ENCODE peak calls at places on chromosome 2, in eight cellular contexts. One of them, this sample, is unnamed.

GRCh38 chr2:101003278-101003775 is 1.2 kb downstream of the RPL31 start:
- DNase-seq in fibroblast of the aortic adventitia: no peak
- DNase-seq in NCI-H748 treated with DMSO at 0.1 percent for 48 hours: no peak
- DNase-seq in colonic mucosa: no peak
- DNase-seq in A172: no peak
- DNase-seq in iris pigment epithelial cell: no peak
- DNase-seq in HTR-8/SVneo: no peak
- DNase-seq in AG09319: no peak
- DNase-seq in this sample: no peak

GRCh38 chr2:218397502-218398436 is 1.9 kb upstream of the CTDSP1 start:
- DNase-seq in fibroblast of the aortic adventitia: peak
- DNase-seq in NCI-H748 treated with DMSO at 0.1 percent for 48 hours: peak
- DNase-seq in colonic mucosa: peak
- DNase-seq in A172: peak
- DNase-seq in iris pigment epithelial cell: peak
- DNase-seq in HTR-8/SVneo: peak
- DNase-seq in AG09319: no peak
- DNase-seq in this sample: peak

GRCh38 chr2:46985512-46985911 is 69.9 kb upstream of the MCFD2 start:
- DNase-seq in fibroblast of the aortic adventitia: no peak
- DNase-seq in NCI-H748 treated with DMSO at 0.1 percent for 48 hours: no peak
- DNase-seq in colonic mucosa: no peak
- DNase-seq in A172: peak
- DNase-seq in iris pigment epithelial cell: peak
- DNase-seq in HTR-8/SVneo: no peak
- DNase-seq in AG09319: no peak
- DNase-seq in this sample: no peak

GRCh38 chr2:195445639-195446038 is 211.4 kb upstream of the SLC39A10 start:
- DNase-seq in fibroblast of the aortic adventitia: no peak
- DNase-seq in NCI-H748 treated with DMSO at 0.1 percent for 48 hours: no peak
- DNase-seq in colonic mucosa: no peak
- DNase-seq in A172: peak
- DNase-seq in iris pigment epithelial cell: peak
- DNase-seq in HTR-8/SVneo: no peak
- DNase-seq in AG09319: no peak
- DNase-seq in this sample: no peak

GRCh38 chr2:225025917-225026571 is 16.2 kb downstream of the DOCK10 start:
- DNase-seq in fibroblast of the aortic adventitia: peak
- DNase-seq in NCI-H748 treated with DMSO at 0.1 percent for 48 hours: no peak
- DNase-seq in colonic mucosa: no peak
- DNase-seq in A172: peak
- DNase-seq in iris pigment epithelial cell: peak
- DNase-seq in HTR-8/SVneo: peak
- DNase-seq in AG09319: peak
- DNase-seq in this sample: no peak

GRCh38 chr2:97657986-97658690 is 5.7 kb downstream of the ACTR1B start:
- DNase-seq in fibroblast of the aortic adventitia: no peak
- DNase-seq in NCI-H748 treated with DMSO at 0.1 percent for 48 hours: no peak
- DNase-seq in colonic mucosa: no peak
- DNase-seq in A172: no peak
- DNase-seq in iris pigment epithelial cell: no peak
- DNase-seq in HTR-8/SVneo: no peak
- DNase-seq in AG09319: no peak
- DNase-seq in this sample: no peak

GRCh38 chr2:188078544-188078943 is 213.1 kb upstream of the GULP1 start:
- DNase-seq in fibroblast of the aortic adventitia: no peak
- DNase-seq in NCI-H748 treated with DMSO at 0.1 percent for 48 hours: no peak
- DNase-seq in colonic mucosa: no peak
- DNase-seq in A172: no peak
- DNase-seq in iris pigment epithelial cell: no peak
- DNase-seq in HTR-8/SVneo: no peak
- DNase-seq in AG09319: no peak
- DNase-seq in this sample: peak

GRCh38 chr2:127410871-127411396 is 7.3 kb upstream of the PROC start:
- DNase-seq in fibroblast of the aortic adventitia: peak
- DNase-seq in NCI-H748 treated with DMSO at 0.1 percent for 48 hours: no peak
- DNase-seq in colonic mucosa: no peak
- DNase-seq in A172: peak
- DNase-seq in iris pigment epithelial cell: peak
- DNase-seq in HTR-8/SVneo: no peak
- DNase-seq in AG09319: peak
- DNase-seq in this sample: no peak

GRCh38 chr2:38075436-38076249 is at the start of gene CYP1B1:
- DNase-seq in fibroblast of the aortic adventitia: no peak
- DNase-seq in NCI-H748 treated with DMSO at 0.1 percent for 48 hours: no peak
- DNase-seq in colonic mucosa: peak
- DNase-seq in A172: no peak
- DNase-seq in iris pigment epithelial cell: peak
- DNase-seq in HTR-8/SVneo: no peak
- DNase-seq in AG09319: no peak
- DNase-seq in this sample: peak

GRCh38 chr2:120817136-120817955 is 81.7 kb downstream of the GLI2 start:
- DNase-seq in fibroblast of the aortic adventitia: no peak
- DNase-seq in NCI-H748 treated with DMSO at 0.1 percent for 48 hours: no peak
- DNase-seq in colonic mucosa: no peak
- DNase-seq in A172: no peak
- DNase-seq in iris pigment epithelial cell: no peak
- DNase-seq in HTR-8/SVneo: no peak
- DNase-seq in AG09319: no peak
- DNase-seq in this sample: no peak

GRCh38 chr2:54228945-54229344 is 27.1 kb downstream of the TSPYL6 start:
- DNase-seq in fibroblast of the aortic adventitia: peak
- DNase-seq in NCI-H748 treated with DMSO at 0.1 percent for 48 hours: no peak
- DNase-seq in colonic mucosa: no peak
- DNase-seq in A172: no peak
- DNase-seq in iris pigment epithelial cell: no peak
- DNase-seq in HTR-8/SVneo: no peak
- DNase-seq in AG09319: no peak
- DNase-seq in this sample: no peak

GRCh38 chr2:218719457-218719856 is 8.8 kb downstream of the TTLL4 start:
- DNase-seq in fibroblast of the aortic adventitia: no peak
- DNase-seq in NCI-H748 treated with DMSO at 0.1 percent for 48 hours: no peak
- DNase-seq in colonic mucosa: no peak
- DNase-seq in A172: no peak
- DNase-seq in iris pigment epithelial cell: no peak
- DNase-seq in HTR-8/SVneo: no peak
- DNase-seq in AG09319: no peak
- DNase-seq in this sample: no peak

GRCh38 chr2:237558918-237559645 is 7.3 kb upstream of the PRLH start:
- DNase-seq in fibroblast of the aortic adventitia: peak
- DNase-seq in NCI-H748 treated with DMSO at 0.1 percent for 48 hours: peak
- DNase-seq in colonic mucosa: peak
- DNase-seq in A172: peak
- DNase-seq in iris pigment epithelial cell: peak
- DNase-seq in HTR-8/SVneo: no peak
- DNase-seq in AG09319: peak
- DNase-seq in this sample: peak

GRCh38 chr2:33210626-33211025 is 263.9 kb downstream of the LTBP1 start:
- DNase-seq in fibroblast of the aortic adventitia: peak
- DNase-seq in NCI-H748 treated with DMSO at 0.1 percent for 48 hours: no peak
- DNase-seq in colonic mucosa: no peak
- DNase-seq in A172: peak
- DNase-seq in iris pigment epithelial cell: peak
- DNase-seq in HTR-8/SVneo: peak
- DNase-seq in AG09319: peak
- DNase-seq in this sample: no peak

GRCh38 chr2:196925768-196926561 is 542 bp downstream of the PGAP1 start:
- DNase-seq in fibroblast of the aortic adventitia: peak
- DNase-seq in NCI-H748 treated with DMSO at 0.1 percent for 48 hours: peak
- DNase-seq in colonic mucosa: peak
- DNase-seq in A172: peak
- DNase-seq in iris pigment epithelial cell: peak
- DNase-seq in HTR-8/SVneo: peak
- DNase-seq in AG09319: no peak
- DNase-seq in this sample: peak

GRCh38 chr2:111905990-111906735 is 7.8 kb downstream of the MERTK start:
- DNase-seq in fibroblast of the aortic adventitia: no peak
- DNase-seq in NCI-H748 treated with DMSO at 0.1 percent for 48 hours: no peak
- DNase-seq in colonic mucosa: no peak
- DNase-seq in A172: peak
- DNase-seq in iris pigment epithelial cell: peak
- DNase-seq in HTR-8/SVneo: no peak
- DNase-seq in AG09319: no peak
- DNase-seq in this sample: no peak

GRCh38 chr2:234269769-234270204 is 219.3 kb downstream of the SPP2 start:
- DNase-seq in fibroblast of the aortic adventitia: peak
- DNase-seq in NCI-H748 treated with DMSO at 0.1 percent for 48 hours: no peak
- DNase-seq in colonic mucosa: no peak
- DNase-seq in A172: peak
- DNase-seq in iris pigment epithelial cell: peak
- DNase-seq in HTR-8/SVneo: no peak
- DNase-seq in AG09319: no peak
- DNase-seq in this sample: no peak

GRCh38 chr2:158923180-158923594 is 45.3 kb upstream of the TANC1 start:
- DNase-seq in fibroblast of the aortic adventitia: peak
- DNase-seq in NCI-H748 treated with DMSO at 0.1 percent for 48 hours: no peak
- DNase-seq in colonic mucosa: no peak
- DNase-seq in A172: peak
- DNase-seq in iris pigment epithelial cell: peak
- DNase-seq in HTR-8/SVneo: peak
- DNase-seq in AG09319: no peak
- DNase-seq in this sample: peak

GRCh38 chr2:27708666-27709065 is 45.0 kb downstream of the SLC4A1AP start:
- DNase-seq in fibroblast of the aortic adventitia: peak
- DNase-seq in NCI-H748 treated with DMSO at 0.1 percent for 48 hours: no peak
- DNase-seq in colonic mucosa: no peak
- DNase-seq in A172: no peak
- DNase-seq in iris pigment epithelial cell: no peak
- DNase-seq in HTR-8/SVneo: no peak
- DNase-seq in AG09319: no peak
- DNase-seq in this sample: no peak

GRCh38 chr2:106336740-106337139 is 131.5 kb downstream of the RGPD3 start:
- DNase-seq in fibroblast of the aortic adventitia: no peak
- DNase-seq in NCI-H748 treated with DMSO at 0.1 percent for 48 hours: no peak
- DNase-seq in colonic mucosa: no peak
- DNase-seq in A172: no peak
- DNase-seq in iris pigment epithelial cell: no peak
- DNase-seq in HTR-8/SVneo: no peak
- DNase-seq in AG09319: no peak
- DNase-seq in this sample: peak

GRCh38 chr2:85792783-85793441 is 39.1 kb downstream of the ATOH8 start:
- DNase-seq in fibroblast of the aortic adventitia: peak
- DNase-seq in NCI-H748 treated with DMSO at 0.1 percent for 48 hours: no peak
- DNase-seq in colonic mucosa: no peak
- DNase-seq in A172: peak
- DNase-seq in iris pigment epithelial cell: peak
- DNase-seq in HTR-8/SVneo: peak
- DNase-seq in AG09319: no peak
- DNase-seq in this sample: no peak

GRCh38 chr2:153110477-153110876 is 368.1 kb downstream of the RPRM start:
- DNase-seq in fibroblast of the aortic adventitia: no peak
- DNase-seq in NCI-H748 treated with DMSO at 0.1 percent for 48 hours: no peak
- DNase-seq in colonic mucosa: no peak
- DNase-seq in A172: no peak
- DNase-seq in iris pigment epithelial cell: no peak
- DNase-seq in HTR-8/SVneo: no peak
- DNase-seq in AG09319: no peak
- DNase-seq in this sample: no peak

GRCh38 chr2:1572638-1573037 is 159.4 kb downstream of the TPO start:
- DNase-seq in fibroblast of the aortic adventitia: peak
- DNase-seq in NCI-H748 treated with DMSO at 0.1 percent for 48 hours: no peak
- DNase-seq in colonic mucosa: no peak
- DNase-seq in A172: no peak
- DNase-seq in iris pigment epithelial cell: no peak
- DNase-seq in HTR-8/SVneo: peak
- DNase-seq in AG09319: no peak
- DNase-seq in this sample: no peak

GRCh38 chr2:15038373-15039364 is 406.2 kb downstream of the LRATD1 start:
- DNase-seq in fibroblast of the aortic adventitia: no peak
- DNase-seq in NCI-H748 treated with DMSO at 0.1 percent for 48 hours: no peak
- DNase-seq in colonic mucosa: no peak
- DNase-seq in A172: no peak
- DNase-seq in iris pigment epithelial cell: no peak
- DNase-seq in HTR-8/SVneo: no peak
- DNase-seq in AG09319: no peak
- DNase-seq in this sample: no peak

GRCh38 chr2:200567932-200568331 is 17.9 kb upstream of the AOX1 start:
- DNase-seq in fibroblast of the aortic adventitia: no peak
- DNase-seq in NCI-H748 treated with DMSO at 0.1 percent for 48 hours: no peak
- DNase-seq in colonic mucosa: no peak
- DNase-seq in A172: no peak
- DNase-seq in iris pigment epithelial cell: no peak
- DNase-seq in HTR-8/SVneo: no peak
- DNase-seq in AG09319: no peak
- DNase-seq in this sample: no peak

GRCh38 chr2:111042261-111042660 is 78.5 kb upstream of the BCL2L11 start:
- DNase-seq in fibroblast of the aortic adventitia: no peak
- DNase-seq in NCI-H748 treated with DMSO at 0.1 percent for 48 hours: no peak
- DNase-seq in colonic mucosa: peak
- DNase-seq in A172: no peak
- DNase-seq in iris pigment epithelial cell: no peak
- DNase-seq in HTR-8/SVneo: no peak
- DNase-seq in AG09319: no peak
- DNase-seq in this sample: no peak

GRCh38 chr2:234985608-234986115 is 33.8 kb downstream of the SH3BP4 start:
- DNase-seq in fibroblast of the aortic adventitia: no peak
- DNase-seq in NCI-H748 treated with DMSO at 0.1 percent for 48 hours: no peak
- DNase-seq in colonic mucosa: no peak
- DNase-seq in A172: no peak
- DNase-seq in iris pigment epithelial cell: no peak
- DNase-seq in HTR-8/SVneo: no peak
- DNase-seq in AG09319: no peak
- DNase-seq in this sample: no peak

GRCh38 chr2:158214431-158214830 is 112.8 kb downstream of the UPP2 start:
- DNase-seq in fibroblast of the aortic adventitia: no peak
- DNase-seq in NCI-H748 treated with DMSO at 0.1 percent for 48 hours: peak
- DNase-seq in colonic mucosa: no peak
- DNase-seq in A172: peak
- DNase-seq in iris pigment epithelial cell: peak
- DNase-seq in HTR-8/SVneo: peak
- DNase-seq in AG09319: no peak
- DNase-seq in this sample: peak

GRCh38 chr2:69453475-69454129 is 16.4 kb upstream of the NFU1 start:
- DNase-seq in fibroblast of the aortic adventitia: no peak
- DNase-seq in NCI-H748 treated with DMSO at 0.1 percent for 48 hours: no peak
- DNase-seq in colonic mucosa: no peak
- DNase-seq in A172: no peak
- DNase-seq in iris pigment epithelial cell: peak
- DNase-seq in HTR-8/SVneo: no peak
- DNase-seq in AG09319: no peak
- DNase-seq in this sample: no peak

GRCh38 chr2:201151127-201152074 is 31.5 kb upstream of the CASP10 start:
- DNase-seq in fibroblast of the aortic adventitia: peak
- DNase-seq in NCI-H748 treated with DMSO at 0.1 percent for 48 hours: no peak
- DNase-seq in colonic mucosa: no peak
- DNase-seq in A172: peak
- DNase-seq in iris pigment epithelial cell: peak
- DNase-seq in HTR-8/SVneo: peak
- DNase-seq in AG09319: no peak
- DNase-seq in this sample: no peak

GRCh38 chr2:100929142-100929541 is 72.9 kb upstream of the RPL31 start:
- DNase-seq in fibroblast of the aortic adventitia: peak
- DNase-seq in NCI-H748 treated with DMSO at 0.1 percent for 48 hours: no peak
- DNase-seq in colonic mucosa: no peak
- DNase-seq in A172: no peak
- DNase-seq in iris pigment epithelial cell: no peak
- DNase-seq in HTR-8/SVneo: no peak
- DNase-seq in AG09319: no peak
- DNase-seq in this sample: no peak

GRCh38 chr2:88192613-88193012 is 22.5 kb downstream of the THNSL2 start:
- DNase-seq in fibroblast of the aortic adventitia: no peak
- DNase-seq in NCI-H748 treated with DMSO at 0.1 percent for 48 hours: no peak
- DNase-seq in colonic mucosa: no peak
- DNase-seq in A172: no peak
- DNase-seq in iris pigment epithelial cell: no peak
- DNase-seq in HTR-8/SVneo: no peak
- DNase-seq in AG09319: no peak
- DNase-seq in this sample: no peak

GRCh38 chr2:15311201-15311882 is 249.8 kb downstream of the NBAS start:
- DNase-seq in fibroblast of the aortic adventitia: no peak
- DNase-seq in NCI-H748 treated with DMSO at 0.1 percent for 48 hours: no peak
- DNase-seq in colonic mucosa: no peak
- DNase-seq in A172: no peak
- DNase-seq in iris pigment epithelial cell: peak
- DNase-seq in HTR-8/SVneo: no peak
- DNase-seq in AG09319: no peak
- DNase-seq in this sample: no peak

GRCh38 chr2:168896783-168897182 is 4.3 kb upstream of the G6PC2 start:
- DNase-seq in fibroblast of the aortic adventitia: no peak
- DNase-seq in NCI-H748 treated with DMSO at 0.1 percent for 48 hours: no peak
- DNase-seq in colonic mucosa: no peak
- DNase-seq in A172: no peak
- DNase-seq in iris pigment epithelial cell: no peak
- DNase-seq in HTR-8/SVneo: no peak
- DNase-seq in AG09319: no peak
- DNase-seq in this sample: no peak